ENCODE peak calls at places on chromosomes 16 and 17, in eight cellular contexts. Y is spleen; E is epithelial cell of proximal tubule; X is heart right ventricle; A is CD8-positive, alpha-beta T cell; N is HCT116; F is astrocyte of the spinal cord; M is foreskin fibroblast. W is an unnamed sample.

GRCh38 chr16:85421338-85422123 is 191.6 kb upstream of the GSE1 start:
- DNase-seq in Y (peak; percentile 60), E (no peak), X (no peak), A (no peak), N (no peak), F (no peak), M (no peak), W (no peak)

GRCh38 chr16:23952128-23953041 is 116.6 kb downstream of the PRKCB start:
- DNase-seq in Y (no peak), E (no peak), X (no peak), A (peak; percentile 56), N (no peak), F (peak; percentile 0), M (no peak), W (no peak)

GRCh38 chr17:17179371-17179827 is 26.7 kb downstream of the PLD6 start:
- DNase-seq in Y (no peak), E (no peak), X (no peak), A (peak; percentile 35), N (no peak), F (no peak), M (no peak), W (no peak)

GRCh38 chr16:14028207-14028606 is 42.9 kb upstream of the MRTFB start:
- DNase-seq in Y (no peak), E (no peak), X (no peak), A (no peak), N (no peak), F (no peak), M (no peak), W (no peak)

GRCh38 chr16:11130978-11131665 is 124.9 kb downstream of the SOCS1 start:
- DNase-seq in Y (no peak), E (no peak), X (no peak), A (no peak), N (no peak), F (no peak), M (no peak), W (no peak)

GRCh38 chr17:4433515-4434031 is at the start of gene SPNS3:
- DNase-seq in Y (peak; percentile 80), E (no peak), X (no peak), A (peak; percentile 43), N (no peak), F (no peak), M (no peak), W (peak; percentile 52)

GRCh38 chr17:57442401-57442823 is 186.1 kb downstream of the MSI2 start:
- DNase-seq in Y (no peak), E (no peak), X (no peak), A (no peak), N (no peak), F (peak; percentile 75), M (no peak), W (no peak)

GRCh38 chr16:85593503-85594195 is 19.5 kb upstream of the GSE1 start:
- DNase-seq in Y (no peak), E (no peak), X (no peak), A (no peak), N (no peak), F (no peak), M (no peak), W (no peak)

GRCh38 chr17:40560592-40561293 is 4.5 kb downstream of the CCR7 start:
- DNase-seq in Y (peak; percentile 82), E (peak; percentile 89), X (no peak), A (peak; percentile 75), N (no peak), F (peak; percentile 89), M (no peak), W (peak; percentile 91)

GRCh38 chr16:24677388-24677787 is 52.1 kb upstream of the TNRC6A start:
- DNase-seq in Y (no peak), E (peak; percentile 13), X (no peak), A (no peak), N (no peak), F (no peak), M (no peak), W (no peak)

GRCh38 chr17:19387921-19388521 is 1.0 kb upstream of the MFAP4 start:
- DNase-seq in Y (peak; percentile 20), E (no peak), X (no peak), A (no peak), N (no peak), F (peak; percentile 86), M (peak; percentile 68), W (no peak)

GRCh38 chr16:52861614-52862022 is 191.1 kb downstream of the CHD9NB start:
- DNase-seq in Y (no peak), E (peak; percentile 7), X (no peak), A (no peak), N (peak; percentile 4), F (no peak), M (no peak), W (no peak)

GRCh38 chr16:769934-770333 is 9.4 kb downstream of the MSLN start:
- DNase-seq in Y (no peak), E (no peak), X (no peak), A (no peak), N (no peak), F (no peak), M (no peak), W (no peak)

GRCh38 chr17:79760197-79760906 is 17.6 kb upstream of the CBX2 start:
- DNase-seq in Y (no peak), E (no peak), X (no peak), A (no peak), N (no peak), F (no peak), M (no peak), W (no peak)

DNA sequence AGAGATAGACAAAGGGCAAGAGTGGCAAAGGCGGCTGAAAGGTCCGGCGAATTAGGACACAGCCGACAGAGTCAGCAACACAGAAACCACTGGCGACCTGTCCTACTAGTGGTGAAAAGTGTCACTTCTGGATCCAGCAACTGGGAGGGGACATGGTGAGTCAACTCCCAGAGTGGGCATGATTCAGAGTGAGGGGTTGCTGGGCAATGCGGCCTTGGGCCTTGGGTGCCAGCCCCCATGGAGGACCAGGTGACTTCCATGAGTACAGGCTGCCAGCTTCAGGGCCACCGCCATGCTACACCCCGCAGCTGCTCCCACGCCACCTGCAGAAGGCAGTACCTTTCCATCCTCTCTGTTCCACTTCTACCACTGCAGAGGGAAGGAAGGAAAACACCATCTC is 110.6 kb downstream of the ZFHX3 start:
- DNase-seq in Y (peak; percentile 28), E (no peak), X (no peak), A (no peak), N (no peak), F (no peak), M (no peak), W (no peak)
- TF ChIP-seq CTCF in Y (no peak), E (no peak), X (no peak), A (no peak), N (no peak), F (no peak), M (no peak), W (no peak)

DNA sequence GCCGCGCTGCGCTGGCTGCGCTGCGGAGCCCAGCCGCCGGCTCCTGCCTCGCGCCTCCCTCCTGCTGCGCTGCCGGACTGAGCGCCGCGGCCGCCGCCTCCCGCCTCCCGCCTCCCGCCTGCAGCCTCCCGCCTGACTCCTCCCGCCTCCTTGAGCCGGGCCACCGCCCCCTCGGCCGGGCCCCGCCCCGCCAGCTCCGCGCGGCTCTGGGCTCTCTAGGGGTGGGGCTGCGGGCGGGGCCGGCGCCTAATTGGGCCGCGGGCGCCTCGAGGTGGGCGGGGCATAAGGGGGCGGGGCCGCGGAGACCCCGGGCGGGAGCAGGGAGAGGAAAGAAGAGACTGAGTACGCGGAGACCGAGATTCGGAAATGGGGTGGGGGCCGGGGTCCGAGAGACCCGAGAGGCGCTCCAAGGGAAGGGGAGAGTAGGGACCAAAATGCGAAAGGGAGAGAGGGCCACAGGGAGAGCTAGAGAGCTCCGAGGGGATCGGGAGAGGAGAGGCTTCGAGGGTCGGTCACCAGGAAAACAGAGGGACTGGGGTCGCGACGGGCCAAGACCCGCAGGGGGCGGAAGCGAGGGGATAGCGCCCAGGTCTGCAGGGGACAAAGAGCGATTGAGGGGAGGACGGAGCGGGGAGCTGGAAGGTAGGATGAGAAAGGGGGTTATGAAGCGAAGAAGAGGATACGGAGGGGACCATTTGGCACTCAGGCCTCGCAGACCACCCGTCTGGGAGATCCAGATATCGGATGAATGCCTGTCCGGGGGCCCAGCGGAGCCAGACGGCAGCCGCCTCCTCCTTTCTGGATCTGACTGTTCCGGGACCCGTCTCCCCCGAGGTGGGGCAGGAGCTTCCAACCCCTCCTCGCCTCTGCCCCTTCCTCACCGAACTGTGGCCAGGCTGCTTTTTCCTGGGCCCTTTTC is at the start of gene C1QL1:
- DNase-seq in Y (peak; percentile 94), E (no peak), X (peak; percentile 91), A (peak; percentile 82), N (peak; percentile 61), F (peak; percentile 89), M (peak; percentile 89), W (peak; percentile 89)
- TF ChIP-seq CTCF in Y (no peak), E (peak; percentile 15), X (no peak), A (no peak), N (no peak), F (no peak), M (no peak), W (peak; percentile 11)

GRCh38 chr16:21283521-21284289 is 5.6 kb upstream of the CRYM start:
- DNase-seq in Y (peak; percentile 76), E (no peak), X (peak; percentile 43), A (no peak), N (no peak), F (peak; percentile 22), M (peak; percentile 42), W (peak; percentile 35)
- TF ChIP-seq CTCF in Y (peak; percentile 37), E (peak; percentile 52), X (no peak), A (no peak), N (peak; percentile 17), F (peak; percentile 47), M (peak; percentile 62), W (peak; percentile 32)

GRCh38 chr17:8243827-8244226 is 4.0 kb downstream of the CTC1 start:
- DNase-seq in Y (no peak), E (no peak), X (no peak), A (peak; percentile 24), N (no peak), F (no peak), M (no peak), W (no peak)

GRCh38 chr17:8234361-8235270 is 13.2 kb downstream of the CTC1 start:
- DNase-seq in Y (no peak), E (no peak), X (no peak), A (no peak), N (no peak), F (no peak), M (no peak), W (no peak)

GRCh38 chr17:8235676-8236075 is 12.2 kb downstream of the CTC1 start:
- DNase-seq in Y (no peak), E (no peak), X (no peak), A (no peak), N (no peak), F (no peak), M (no peak), W (no peak)

GRCh38 chr17:8237175-8237574 is 10.7 kb downstream of the CTC1 start:
- DNase-seq in Y (no peak), E (no peak), X (no peak), A (no peak), N (no peak), F (no peak), M (no peak), W (no peak)

GRCh38 chr17:8237886-8238285 is 10.0 kb downstream of the CTC1 start:
- DNase-seq in Y (no peak), E (no peak), X (no peak), A (no peak), N (no peak), F (no peak), M (no peak), W (no peak)
- TF ChIP-seq CTCF in Y (no peak), E (no peak), X (no peak), A (no peak), N (no peak), F (no peak), M (no peak), W (no peak)

GRCh38 chr16:86986136-86986535 is 331.1 kb downstream of the C16orf95 start:
- DNase-seq in Y (no peak), E (no peak), X (no peak), A (no peak), N (no peak), F (no peak), M (no peak), W (no peak)
- TF ChIP-seq CTCF in Y (no peak), E (no peak), X (no peak), A (no peak), N (no peak), F (no peak), M (no peak), W (no peak)

W was measured in GM06990.